ENCODE peak calls at places on chromosomes 11 and 22, in eight cellular contexts. K, O, V, N, P, I, R and X are unnamed samples.

GRCh38 chr11:14067686-14068085 is 105.2 kb downstream of the SPON1 start:
- DNase-seq in K (no peak), O (no peak), V (no peak), N (no peak), P (no peak), I (no peak), R (no peak), X (no peak)

GRCh38 chr22:39496131-39496838 is 5.8 kb upstream of the MIEF1 start:
- DNase-seq in K (peak), O (peak), V (peak), N (peak), P (peak), I (peak), R (peak), X (peak)

GRCh38 chr11:3228445-3228829 is 3.8 kb downstream of the MRGPRE start:
- DNase-seq in K (no peak), O (no peak), V (no peak), N (no peak), P (no peak), I (no peak), R (no peak), X (no peak)

GRCh38 chr11:110776091-110776490 is 63.9 kb upstream of the ARHGAP20 start:
- DNase-seq in K (no peak), O (peak), V (no peak), N (no peak), P (no peak), I (no peak), R (no peak), X (no peak)

GRCh38 chr22:40463017-40463631 is 92.7 kb downstream of the SGSM3 start:
- DNase-seq in K (no peak), O (no peak), V (no peak), N (no peak), P (no peak), I (no peak), R (no peak), X (no peak)

GRCh38 chr11:3632070-3632660 is 9.6 kb downstream of the ART5 start:
- DNase-seq in K (no peak), O (no peak), V (no peak), N (no peak), P (no peak), I (no peak), R (no peak), X (no peak)

GRCh38 chr11:63491614-63492372 is 826 bp upstream of the PLAAT5 start:
- DNase-seq in K (no peak), O (no peak), V (no peak), N (peak), P (peak), I (no peak), R (peak), X (no peak)

GRCh38 chr11:125342281-125342980 is 153.6 kb downstream of the FEZ1 start:
- DNase-seq in K (no peak), O (no peak), V (no peak), N (no peak), P (no peak), I (no peak), R (no peak), X (no peak)

GRCh38 chr11:105598371-105598770 is 11.5 kb upstream of the GRIA4 start:
- DNase-seq in K (no peak), O (no peak), V (no peak), N (no peak), P (no peak), I (no peak), R (no peak), X (no peak)

GRCh38 chr11:12196335-12196734 is 85.9 kb downstream of the MICAL2 start:
- DNase-seq in K (no peak), O (no peak), V (no peak), N (no peak), P (no peak), I (no peak), R (no peak), X (peak)

DNA sequence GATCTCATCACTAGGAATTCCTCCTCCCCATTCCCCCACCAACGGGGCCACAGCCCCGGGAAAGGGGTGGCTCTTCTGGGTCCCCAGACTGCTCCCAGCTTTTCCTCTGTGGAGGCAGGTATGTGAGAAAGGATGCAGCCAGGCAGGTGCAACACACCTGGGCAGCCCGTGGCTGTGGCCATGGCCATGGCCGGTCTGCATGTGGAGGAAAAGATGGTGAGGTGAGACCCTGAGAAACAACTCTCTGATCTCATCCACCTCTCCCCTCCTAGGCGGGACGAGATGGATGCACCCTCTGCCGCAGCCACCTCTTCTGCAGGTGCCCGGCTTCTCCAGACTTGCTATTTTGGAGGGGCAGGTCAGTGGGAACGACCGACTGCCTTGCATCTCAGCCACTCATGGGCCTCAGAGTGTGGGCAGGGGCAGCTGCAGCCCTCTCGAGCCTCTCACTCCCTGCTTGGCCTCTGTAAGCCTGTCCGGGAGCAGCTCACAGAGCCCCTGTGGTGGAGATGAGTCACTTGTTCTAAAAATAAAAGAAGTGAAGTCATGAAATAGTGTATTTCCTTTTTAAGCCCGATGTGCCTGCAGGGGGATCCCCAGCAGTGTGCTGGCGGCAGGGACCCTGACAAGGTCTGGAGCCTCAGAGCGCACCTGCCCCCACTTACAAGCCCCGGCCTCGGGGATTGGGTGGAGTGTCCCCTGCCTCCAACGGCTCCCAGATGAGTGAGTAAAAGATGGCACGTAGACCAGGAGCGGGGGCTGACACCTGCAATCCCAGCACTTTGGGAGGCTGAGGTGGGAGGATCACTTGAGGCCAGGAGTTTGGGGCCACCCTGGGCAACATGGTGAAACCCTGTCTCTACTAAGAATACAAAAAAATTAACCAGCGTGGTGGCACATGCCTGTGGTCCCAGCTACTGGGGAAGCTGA is 10.7 kb downstream of the SMIM38 start:
- DNase-seq in K (peak), O (peak), V (no peak), N (peak), P (peak), I (no peak), R (no peak), X (peak)
- H3K4me3 ChIP-seq in K (no peak), O (no peak), V (peak), N (no peak), P (no peak), I (no peak), R (no peak), X (peak)

GRCh38 chr11:118663381-118663780 is 16.1 kb downstream of the TREH start:
- DNase-seq in K (no peak), O (no peak), V (no peak), N (no peak), P (no peak), I (no peak), R (no peak), X (no peak)

GRCh38 chr11:118663929-118664328 is 15.5 kb downstream of the TREH start:
- DNase-seq in K (no peak), O (no peak), V (no peak), N (no peak), P (no peak), I (no peak), R (no peak), X (peak)

GRCh38 chr11:118660646-118661424 is 18.6 kb downstream of the TREH start:
- DNase-seq in K (no peak), O (no peak), V (no peak), N (no peak), P (no peak), I (no peak), R (no peak), X (peak)

GRCh38 chr11:118661425-118662301 is 17.8 kb downstream of the TREH start:
- DNase-seq in K (no peak), O (no peak), V (no peak), N (no peak), P (no peak), I (no peak), R (no peak), X (no peak)

DNA sequence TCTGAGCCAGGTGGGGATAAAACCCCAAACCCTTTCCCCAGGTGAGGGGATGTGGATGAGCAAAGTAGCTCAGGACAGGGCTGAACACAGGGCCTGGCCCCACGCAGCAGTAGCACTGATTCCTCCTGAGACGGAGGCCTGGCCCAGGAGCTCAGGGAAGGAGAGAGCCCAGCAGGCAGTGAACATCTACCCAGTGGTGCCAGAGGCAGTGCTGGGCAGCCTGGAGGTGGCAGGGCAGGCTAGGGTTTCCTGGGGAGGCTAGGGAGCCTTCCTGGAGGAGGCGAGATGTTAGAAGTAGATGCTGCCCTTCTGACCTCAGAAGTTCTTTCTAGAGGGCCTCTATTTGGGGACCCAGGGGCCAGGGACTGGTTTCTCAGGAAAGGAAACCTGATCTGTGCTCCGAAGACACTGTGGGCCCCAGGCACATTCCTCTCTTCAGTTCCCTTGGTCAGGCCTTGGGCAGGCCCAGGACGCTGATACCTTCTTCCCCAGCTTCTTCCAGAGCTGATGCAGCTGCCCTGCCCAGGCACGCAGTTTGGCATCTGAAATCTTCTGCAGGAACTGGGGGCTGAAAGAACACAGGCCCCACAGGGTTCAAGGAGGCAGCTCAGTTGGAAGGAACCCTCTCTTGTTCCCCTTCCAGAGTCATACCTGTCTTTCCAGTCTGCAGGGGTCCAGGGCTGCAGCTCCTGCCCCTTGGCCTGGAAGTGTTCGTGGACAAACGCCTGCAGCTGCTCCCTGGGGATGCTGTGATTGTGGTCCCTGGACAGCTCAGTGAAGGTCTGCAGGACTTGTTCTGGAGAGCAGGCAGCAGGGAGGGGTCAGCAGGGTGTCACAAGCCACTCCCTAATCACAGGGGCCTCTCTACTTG is 16.8 kb downstream of the TREH start:
- DNase-seq in K (no peak), O (no peak), V (no peak), N (no peak), P (peak), I (no peak), R (no peak), X (peak)
- H3K4me3 ChIP-seq in K (no peak), O (no peak), V (no peak), N (no peak), P (no peak), I (no peak), R (no peak), X (no peak)

DNA sequence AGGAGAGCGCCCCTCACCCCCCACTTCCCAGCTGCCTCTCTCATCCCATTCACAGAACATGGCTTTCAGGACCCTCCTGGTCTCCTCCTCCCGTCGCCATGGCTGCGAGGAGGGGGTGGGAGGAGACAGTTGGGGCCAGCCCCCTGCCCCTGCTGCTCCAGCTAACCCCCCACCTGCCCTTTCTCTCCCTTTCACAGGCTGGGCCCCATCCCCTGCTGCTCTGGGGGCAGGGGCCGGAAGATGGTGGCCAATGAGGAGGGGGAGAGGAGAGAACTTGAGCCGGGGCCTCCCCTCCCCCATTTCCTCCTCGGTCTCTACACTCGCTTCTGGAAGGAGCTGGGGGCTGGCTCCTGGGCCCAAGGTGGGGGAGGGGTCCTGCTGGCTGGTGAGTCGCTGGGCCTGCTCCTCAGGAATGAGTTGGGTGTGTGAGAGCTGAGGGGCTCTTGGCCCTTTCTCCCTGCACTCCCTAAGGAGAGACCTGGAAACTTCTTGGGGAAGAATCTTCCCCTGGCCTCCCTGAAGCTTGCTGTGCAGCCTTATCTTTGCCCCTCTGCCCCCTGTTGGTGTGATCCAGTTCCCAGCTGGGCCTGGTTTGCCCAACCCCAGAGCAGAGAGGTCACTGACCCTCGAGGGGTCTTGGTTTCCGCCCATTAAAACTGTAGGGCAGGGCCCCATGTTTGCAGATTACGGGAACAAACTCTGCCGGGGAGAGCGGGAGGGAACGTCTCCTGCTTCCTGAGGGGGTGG is 10.2 kb downstream of the YPEL4 start:
- DNase-seq in K (no peak), O (peak), V (no peak), N (no peak), P (peak), I (no peak), R (no peak), X (no peak)
- H3K4me3 ChIP-seq in K (peak), O (peak), V (peak), N (peak), P (peak), I (peak), R (peak), X (peak)

GRCh38 chr11:9231848-9232177 is 33.3 kb downstream of the DENND5A start:
- DNase-seq in K (no peak), O (peak), V (no peak), N (peak), P (peak), I (no peak), R (no peak), X (no peak)
- H3K4me3 ChIP-seq in K (peak), O (no peak), V (peak), N (no peak), P (peak), I (peak), R (no peak), X (peak)

DNA sequence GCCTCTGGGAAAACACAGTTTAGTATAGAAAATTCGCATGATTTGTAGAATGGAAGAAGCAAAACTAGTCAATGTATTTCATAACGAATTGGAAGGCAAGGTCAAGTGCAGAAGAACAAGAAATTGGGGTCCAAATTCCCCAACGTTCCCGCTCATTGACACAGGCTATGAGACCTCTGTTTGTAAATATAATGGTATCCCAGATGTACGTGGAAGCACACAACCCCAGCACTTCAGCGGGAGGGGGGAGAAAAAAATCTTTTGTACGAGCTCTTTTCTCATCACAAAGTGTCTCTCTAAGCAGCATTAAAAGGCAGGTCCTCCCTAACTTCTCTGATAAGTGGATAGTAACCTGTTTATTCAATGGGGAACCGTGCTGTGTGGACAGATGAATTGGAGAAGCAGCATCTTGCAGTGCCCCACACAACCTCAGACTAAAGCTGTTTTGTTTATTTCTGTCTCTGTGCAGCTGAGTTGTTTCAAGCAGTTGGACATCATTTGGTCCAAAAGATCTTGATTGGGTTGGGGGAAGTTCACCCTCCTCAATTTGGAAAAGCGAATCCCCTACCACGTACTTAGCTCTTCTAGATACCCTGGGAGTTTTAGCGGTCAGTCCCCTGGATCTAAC is 1.1 kb upstream of the GAB2 start:
- DNase-seq in K (no peak), O (peak), V (no peak), N (peak), P (no peak), I (no peak), R (no peak), X (no peak)
- H3K4me3 ChIP-seq in K (peak), O (peak), V (peak), N (peak), P (peak), I (peak), R (peak), X (peak)

DNA sequence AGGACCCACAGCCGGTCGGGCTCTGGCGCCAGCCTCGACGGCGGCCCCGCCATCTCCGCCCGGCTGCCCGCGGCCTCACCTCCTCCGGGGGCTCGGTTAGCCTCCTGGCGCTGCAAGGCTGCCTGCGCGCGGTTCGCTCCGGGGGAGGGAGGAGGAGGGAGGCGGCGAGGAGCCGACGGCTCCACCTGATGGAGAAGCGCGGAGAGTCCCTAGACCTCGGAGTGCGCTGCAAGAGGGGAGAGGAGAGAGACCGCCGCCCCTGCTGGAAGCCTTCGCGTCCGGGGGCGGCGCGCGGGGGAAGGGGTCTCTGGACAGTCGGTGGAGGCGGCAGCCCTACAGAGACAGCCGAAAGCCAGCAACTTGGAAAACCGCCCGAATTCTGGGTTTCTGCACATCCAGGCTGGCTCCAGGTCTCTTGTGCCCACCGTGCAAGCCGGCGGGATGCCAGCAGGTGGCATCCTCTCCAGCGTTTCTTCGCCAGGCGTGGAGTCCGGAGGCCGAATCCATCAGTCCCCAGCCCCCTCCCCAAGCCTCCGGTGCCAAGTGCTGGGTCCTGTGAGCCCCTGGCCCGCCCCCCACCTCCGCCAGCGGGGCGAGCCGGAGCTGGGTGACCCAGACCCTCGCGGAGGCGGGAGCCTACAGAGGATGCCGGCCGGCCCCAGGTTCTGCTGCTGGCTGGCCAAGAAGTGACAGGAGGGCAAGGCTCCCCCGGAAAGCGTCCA is 2.9 kb upstream of the KIRREL3 start:
- DNase-seq in K (no peak), O (no peak), V (no peak), N (no peak), P (peak), I (no peak), R (peak), X (no peak)
- H3K4me3 ChIP-seq in K (no peak), O (no peak), V (peak), N (peak), P (peak), I (no peak), R (peak), X (no peak)

GRCh38 chr11:77147668-77148321 is 19.7 kb downstream of the MYO7A start:
- DNase-seq in K (no peak), O (no peak), V (no peak), N (no peak), P (peak), I (no peak), R (no peak), X (no peak)
- H3K4me3 ChIP-seq in K (no peak), O (no peak), V (peak), N (peak), P (peak), I (no peak), R (peak), X (peak)

GRCh38 chr11:119357069-119357468 is 10.6 kb upstream of the MFRP start:
- DNase-seq in K (peak), O (no peak), V (no peak), N (no peak), P (no peak), I (no peak), R (no peak), X (no peak)
- H3K4me3 ChIP-seq in K (peak), O (peak), V (peak), N (peak), P (peak), I (peak), R (peak), X (peak)